ENCODE peak calls at places on chromosomes 11 and 22, in ten cellular contexts. J is NCI-H1105; W is LoVo; U is iris pigment epithelial cell; N is activated CD4-positive, alpha-beta T cell treated with anti-CD3 and anti-CD28 coated beads for 36 hours; A is upper lobe of right lung; C is NCI-H1092; L is activated naive CD4-positive, alpha-beta T cell treated with anti-CD3 and anti-CD28 coated beads, Interleukin-2, amount 50 U/mL, for 16 hours; I is HCEC 1CT; T is posterior cingulate gyrus. K is an unnamed sample.

GRCh38 chr11:33040862-33041453 is 1.6 kb downstream of the TCP11L1 start:
- DNase-seq in J (no peak), W (no peak), U (no peak), N (peak), A (no peak), C (no peak), L (no peak), I (no peak), T (no peak), K (no peak)

GRCh38 chr22:39311592-39312400 is 7.6 kb downstream of the RPL3 start:
- DNase-seq in J (no peak), W (peak), U (no peak), N (peak), A (no peak), C (no peak), L (peak), I (no peak), T (no peak), K (no peak)

GRCh38 chr11:57885298-57886035 is 123.9 kb downstream of the CTNND1 start:
- DNase-seq in J (no peak), W (no peak), U (peak), N (peak), A (no peak), C (no peak), L (no peak), I (no peak), T (no peak), K (no peak)

GRCh38 chr11:117273550-117274289 is 17.4 kb upstream of the BACE1-AS start:
- DNase-seq in J (no peak), W (no peak), U (peak), N (no peak), A (no peak), C (no peak), L (no peak), I (peak), T (no peak), K (no peak)

GRCh38 chr11:111549869-111550203 is 9.3 kb downstream of the LAYN start:
- DNase-seq in J (no peak), W (no peak), U (no peak), N (no peak), A (no peak), C (no peak), L (no peak), I (no peak), T (no peak), K (no peak)

GRCh38 chr11:10096987-10097386 is 197.0 kb downstream of the SBF2 start:
- DNase-seq in J (no peak), W (no peak), U (peak), N (no peak), A (no peak), C (no peak), L (no peak), I (no peak), T (no peak), K (no peak)

GRCh38 chr22:20803696-20804324 is 29.9 kb downstream of the SERPIND1 start:
- DNase-seq in J (no peak), W (no peak), U (peak), N (peak), A (no peak), C (no peak), L (peak), I (peak), T (no peak), K (no peak)

GRCh38 chr11:110027627-110028371 is 65.4 kb upstream of the ZC3H12C start:
- DNase-seq in J (no peak), W (no peak), U (no peak), N (no peak), A (no peak), C (no peak), L (no peak), I (no peak), T (no peak), K (no peak)

GRCh38 chr22:47625531-47626427 is 863.3 kb downstream of the TBC1D22A start:
- DNase-seq in J (no peak), W (no peak), U (no peak), N (no peak), A (peak), C (no peak), L (no peak), I (no peak), T (peak), K (no peak)

GRCh38 chr11:100176456-100176855 is 510.6 kb upstream of the ARHGAP42 start:
- DNase-seq in J (no peak), W (no peak), U (no peak), N (no peak), A (no peak), C (no peak), L (no peak), I (no peak), T (no peak), K (no peak)

GRCh38 chr11:33034983-33035382 is 4.4 kb upstream of the TCP11L1 start:
- DNase-seq in J (no peak), W (no peak), U (no peak), N (no peak), A (no peak), C (no peak), L (no peak), I (no peak), T (no peak), K (no peak)